ENCODE peak calls at places on chromosomes 11 and 22, in four cellular contexts. L is A549, Y is mucosa of descending colon, G is uterus. N is an unnamed sample. For H3K9me3, the result is how much of the 10 kb centered on the place peaks cover.

GRCh38 chr22:32660292-32660691 is 141.2 kb upstream of the TIMP3 start:
- DNase-seq in L (peak), Y (no peak), G (peak), N (peak)

GRCh38 chr22:26522592-26522991 is 10.3 kb upstream of the TFIP11 start:
- DNase-seq in L (no peak), Y (no peak), G (no peak), N (no peak)

GRCh38 chr11:115990004-115990447 is 485.8 kb upstream of the CADM1 start:
- DNase-seq in L (peak), Y (no peak), G (no peak), N (no peak)

GRCh38 chr11:134949121-134949591 is 537.1 kb upstream of the B3GAT1 start:
- DNase-seq in L (no peak), Y (no peak), G (no peak), N (peak)

GRCh38 chr11:77446911-77447629 is 26.8 kb downstream of the PAK1 start:
- DNase-seq in L (no peak), Y (no peak), G (no peak), N (no peak)

GRCh38 chr11:95301497-95301896 is 70.5 kb upstream of the SESN3 start:
- DNase-seq in L (no peak), Y (no peak), G (peak), N (no peak)

GRCh38 chr22:37818397-37819099 is 4.6 kb upstream of the GALR3 start:
- DNase-seq in L (no peak), Y (peak), G (peak), N (no peak)

GRCh38 chr22:36540867-36541642 is 12.1 kb upstream of the EIF3D start:
- DNase-seq in L (no peak), Y (no peak), G (no peak), N (no peak)

GRCh38 chr22:50189849-50190181 is 4.1 kb downstream of the TRABD start:
- DNase-seq in L (no peak), Y (no peak), G (no peak), N (no peak)

GRCh38 chr11:124481365-124482323 is 36.1 kb upstream of the OR8B8 start:
- DNase-seq in L (peak), Y (no peak), G (no peak), N (no peak)

GRCh38 chr11:33256808-33257159 is 397 bp upstream of the HIPK3 start:
- DNase-seq in L (no peak), Y (no peak), G (no peak), N (no peak)

GRCh38 chr22:23750744-23751440 is at the start of gene ZNF70:
- DNase-seq in L (peak), Y (peak), G (peak), N (peak)

GRCh38 chr11:69918938-69919650 is 99.9 kb upstream of the FGF3 start:
- DNase-seq in L (peak), Y (peak), G (peak), N (peak)
- TF ChIP-seq CTCF in L (peak), Y (peak), G (peak), N (peak)

GRCh38 chr11:48248902-48249301 is 4.0 kb downstream of the OR4X2 start:
- DNase-seq in L (no peak), Y (no peak), G (no peak), N (no peak)
- H3K9me3 ChIP-seq in L (under half), Y (under half), G (under half), N (under half)

DNA sequence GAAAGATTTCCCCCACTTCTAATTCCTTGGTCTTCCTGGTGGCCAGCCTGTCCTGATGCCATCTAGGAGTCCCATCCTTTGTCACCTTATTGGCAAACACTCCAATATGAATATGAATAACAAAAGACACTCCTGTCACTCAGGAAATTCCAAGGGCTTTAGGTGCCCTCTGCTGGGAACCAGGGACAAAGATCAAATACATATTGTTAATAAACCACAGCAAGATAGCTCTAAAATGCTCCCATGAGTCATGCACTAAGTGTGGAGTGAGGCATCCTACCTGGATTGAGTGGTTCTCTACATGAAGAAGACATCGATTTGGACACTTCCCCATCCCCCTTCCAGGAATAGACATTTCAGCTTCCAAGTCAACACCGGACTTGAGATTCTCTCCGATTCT is 823.6 kb downstream of the TBC1D22A start:
- DNase-seq in L (peak), Y (no peak), G (no peak), N (no peak)
- TF ChIP-seq CTCF in L (no peak), Y (no peak), G (no peak), N (no peak)

DNA sequence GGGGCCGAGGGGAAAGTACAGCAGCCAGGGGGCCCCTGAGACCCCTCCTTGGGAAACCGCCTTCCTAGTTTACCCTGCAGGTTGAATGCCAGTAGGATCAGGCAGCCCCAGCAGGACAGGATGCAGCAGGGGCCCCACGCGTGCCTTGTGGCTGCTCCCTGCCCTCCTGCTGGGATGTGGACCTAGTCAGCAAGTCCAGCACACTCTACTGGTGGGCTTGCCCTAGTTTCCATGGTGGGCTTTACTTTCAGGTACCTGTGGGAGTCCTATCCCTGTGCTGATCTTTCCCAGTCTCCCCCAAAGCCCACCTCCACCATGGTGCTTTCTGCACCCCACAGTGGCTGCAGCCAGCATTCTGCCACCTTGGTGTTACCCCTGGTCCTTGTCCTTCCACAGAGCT is 22.2 kb downstream of the SHISA8 start:
- DNase-seq in L (no peak), Y (no peak), G (no peak), N (no peak)
- H3K9me3 ChIP-seq in L (under half), Y (under half), G (under half), N (under half)

GRCh38 chr11:68459886-68460740 is 439 bp upstream of the PPP6R3 start:
- DNase-seq in L (peak), Y (peak), G (peak), N (peak)
- TF ChIP-seq CTCF in L (no peak), Y (no peak), G (peak), N (no peak)

DNA sequence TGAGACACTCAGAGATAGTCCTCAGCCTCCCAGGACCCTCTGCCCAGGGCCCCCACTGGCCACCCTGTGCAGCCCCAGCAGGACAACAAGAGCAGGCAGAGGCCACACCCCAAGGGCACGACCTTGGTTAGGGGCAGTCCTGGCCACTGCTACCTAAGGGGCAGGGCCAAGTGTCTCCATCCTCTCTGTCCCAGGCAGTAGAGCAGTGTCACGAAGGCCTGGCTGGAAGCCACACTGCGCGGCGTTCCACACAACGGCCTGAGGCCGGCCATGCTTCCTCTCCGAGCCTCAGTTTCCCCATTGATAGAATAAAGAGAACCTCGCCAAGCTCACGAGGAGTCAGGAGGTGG is 1074.3 kb downstream of the BRD1 start:
- DNase-seq in L (no peak), Y (no peak), G (no peak), N (peak)
- H3K9me3 ChIP-seq in L (under half), Y (under half), G (under half), N (under half)

GRCh38 chr11:120528749-120529148 is 17.2 kb downstream of the GRIK4 start:
- DNase-seq in L (no peak), Y (no peak), G (no peak), N (no peak)

GRCh38 chr11:120526241-120526640 is 14.7 kb downstream of the GRIK4 start:
- DNase-seq in L (no peak), Y (no peak), G (no peak), N (no peak)

GRCh38 chr11:120529214-120529613 is 17.7 kb downstream of the GRIK4 start:
- DNase-seq in L (no peak), Y (no peak), G (no peak), N (no peak)

GRCh38 chr11:120525285-120526085 is 13.9 kb downstream of the GRIK4 start:
- DNase-seq in L (no peak), Y (no peak), G (no peak), N (no peak)

GRCh38 chr11:120527111-120527748 is 15.7 kb downstream of the GRIK4 start:
- DNase-seq in L (no peak), Y (no peak), G (no peak), N (no peak)
- TF ChIP-seq CTCF in L (no peak), Y (no peak), G (no peak), N (no peak)

DNA sequence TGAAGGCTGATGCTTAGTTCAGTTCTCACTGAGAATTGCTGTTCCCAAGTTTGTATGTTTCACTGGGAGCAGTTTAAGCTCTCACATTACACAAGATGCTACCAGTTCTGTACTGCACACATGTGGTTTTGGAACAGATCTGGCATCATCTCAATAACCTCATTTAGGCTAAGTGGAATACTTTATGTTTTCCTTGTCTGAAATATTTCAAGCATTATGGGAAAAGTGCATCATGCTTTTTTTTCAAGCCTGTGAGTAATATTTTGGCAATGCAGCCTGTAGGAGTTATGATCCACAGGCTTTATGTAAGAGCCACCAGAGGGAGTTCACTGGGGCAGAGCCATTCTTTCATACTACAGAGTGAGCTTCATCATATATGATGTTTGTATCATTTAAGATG is 141.5 kb downstream of the OR4C45 start:
- DNase-seq in L (no peak), Y (no peak), G (no peak), N (no peak)
- H3K9me3 ChIP-seq in L (under half), Y (under half), G (under half), N (under half)

DNA sequence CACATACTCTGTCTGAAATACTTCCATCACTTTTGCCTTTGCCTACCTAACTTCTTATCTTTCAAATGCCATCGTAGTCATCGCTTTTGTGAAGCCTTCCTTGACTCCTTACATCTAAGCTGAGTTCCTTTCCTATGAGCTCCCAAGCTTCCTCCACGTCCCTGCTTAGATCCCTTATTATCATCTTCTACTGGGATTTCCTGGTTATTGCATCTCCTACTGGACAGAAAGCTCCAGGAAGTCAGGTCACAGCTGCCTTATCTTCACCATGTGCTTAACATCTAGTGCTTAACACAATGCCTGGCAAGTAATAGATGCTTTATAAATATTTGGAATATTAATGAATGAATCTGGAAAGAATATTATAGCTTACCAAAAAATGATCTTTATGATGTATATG is 5.9 kb downstream of the YPEL4 start:
- DNase-seq in L (no peak), Y (no peak), G (no peak), N (no peak)
- TF ChIP-seq CTCF in L (no peak), Y (no peak), G (no peak), N (no peak)

N was measured in right atrium auricular region.